ENCODE peak calls at places on chromosomes 6 and 20, in ten cellular contexts. One of them, this sample, is unnamed.

GRCh38 chr6:72218125-72218524 is 331.8 kb downstream of the RIMS1 start:
- DNase-seq in hypothalamus: no peak
- DNase-seq in GM04504: peak; percentile 8
- DNase-seq in GM03348: peak; percentile 46
- DNase-seq in stimulated activated CD8-positive, alpha-beta memory T cell treated with anti-CD3 and anti-CD28 coated beads, Interleukin-7, amount 100 ng/mL, for 24 hours: no peak
- DNase-seq in H7: peak; percentile 38
- DNase-seq in omental fat pad: no peak
- DNase-seq in posterior cingulate gyrus: peak; percentile 33
- DNase-seq in A673: peak; percentile 23
- DNase-seq in HEK293T: peak; percentile 66
- DNase-seq in this sample: peak; percentile 76

GRCh38 chr6:1122083-1122482 is 189.8 kb upstream of the FOXQ1 start:
- DNase-seq in hypothalamus: no peak
- DNase-seq in GM04504: no peak
- DNase-seq in GM03348: no peak
- DNase-seq in stimulated activated CD8-positive, alpha-beta memory T cell treated with anti-CD3 and anti-CD28 coated beads, Interleukin-7, amount 100 ng/mL, for 24 hours: no peak
- DNase-seq in H7: no peak
- DNase-seq in omental fat pad: no peak
- DNase-seq in posterior cingulate gyrus: no peak
- DNase-seq in A673: no peak
- DNase-seq in HEK293T: no peak
- DNase-seq in this sample: no peak

GRCh38 chr20:63529861-63530787 is 7.1 kb downstream of the PTK6 start:
- DNase-seq in hypothalamus: no peak
- DNase-seq in GM04504: no peak
- DNase-seq in GM03348: no peak
- DNase-seq in stimulated activated CD8-positive, alpha-beta memory T cell treated with anti-CD3 and anti-CD28 coated beads, Interleukin-7, amount 100 ng/mL, for 24 hours: no peak
- DNase-seq in H7: peak; percentile 65
- DNase-seq in omental fat pad: no peak
- DNase-seq in posterior cingulate gyrus: peak; percentile 10
- DNase-seq in A673: no peak
- DNase-seq in HEK293T: no peak
- DNase-seq in this sample: no peak

GRCh38 chr20:50129662-50130345 is 16.9 kb upstream of the UBE2V1 start:
- DNase-seq in hypothalamus: no peak
- DNase-seq in GM04504: no peak
- DNase-seq in GM03348: peak; percentile 29
- DNase-seq in stimulated activated CD8-positive, alpha-beta memory T cell treated with anti-CD3 and anti-CD28 coated beads, Interleukin-7, amount 100 ng/mL, for 24 hours: no peak
- DNase-seq in H7: peak; percentile 78
- DNase-seq in omental fat pad: no peak
- DNase-seq in posterior cingulate gyrus: no peak
- DNase-seq in A673: no peak
- DNase-seq in HEK293T: peak; percentile 46
- DNase-seq in this sample: no peak

GRCh38 chr6:129006685-129007514 is 124.0 kb downstream of the LAMA2 start:
- DNase-seq in hypothalamus: no peak
- DNase-seq in GM04504: no peak
- DNase-seq in GM03348: no peak
- DNase-seq in stimulated activated CD8-positive, alpha-beta memory T cell treated with anti-CD3 and anti-CD28 coated beads, Interleukin-7, amount 100 ng/mL, for 24 hours: no peak
- DNase-seq in H7: no peak
- DNase-seq in omental fat pad: no peak
- DNase-seq in posterior cingulate gyrus: no peak
- DNase-seq in A673: no peak
- DNase-seq in HEK293T: no peak
- DNase-seq in this sample: no peak

GRCh38 chr6:151445482-151445881 is 6.4 kb downstream of the RMND1 start:
- DNase-seq in hypothalamus: no peak
- DNase-seq in GM04504: no peak
- DNase-seq in GM03348: peak; percentile 16
- DNase-seq in stimulated activated CD8-positive, alpha-beta memory T cell treated with anti-CD3 and anti-CD28 coated beads, Interleukin-7, amount 100 ng/mL, for 24 hours: no peak
- DNase-seq in H7: no peak
- DNase-seq in omental fat pad: no peak
- DNase-seq in posterior cingulate gyrus: no peak
- DNase-seq in A673: no peak
- DNase-seq in HEK293T: no peak
- DNase-seq in this sample: no peak

GRCh38 chr6:157763129-157763893 is 59.7 kb upstream of the SNX9 start:
- DNase-seq in hypothalamus: no peak
- DNase-seq in GM04504: no peak
- DNase-seq in GM03348: peak; percentile 37
- DNase-seq in stimulated activated CD8-positive, alpha-beta memory T cell treated with anti-CD3 and anti-CD28 coated beads, Interleukin-7, amount 100 ng/mL, for 24 hours: no peak
- DNase-seq in H7: peak; percentile 91
- DNase-seq in omental fat pad: peak; percentile 68
- DNase-seq in posterior cingulate gyrus: no peak
- DNase-seq in A673: no peak
- DNase-seq in HEK293T: no peak
- DNase-seq in this sample: no peak

GRCh38 chr20:49859807-49860206 is 47.2 kb downstream of the SLC9A8 start:
- DNase-seq in hypothalamus: no peak
- DNase-seq in GM04504: no peak
- DNase-seq in GM03348: no peak
- DNase-seq in stimulated activated CD8-positive, alpha-beta memory T cell treated with anti-CD3 and anti-CD28 coated beads, Interleukin-7, amount 100 ng/mL, for 24 hours: no peak
- DNase-seq in H7: no peak
- DNase-seq in omental fat pad: no peak
- DNase-seq in posterior cingulate gyrus: no peak
- DNase-seq in A673: no peak
- DNase-seq in HEK293T: no peak
- DNase-seq in this sample: no peak

GRCh38 chr20:31933698-31934097 is 18.1 kb downstream of the PDRG1 start:
- DNase-seq in hypothalamus: no peak
- DNase-seq in GM04504: no peak
- DNase-seq in GM03348: no peak
- DNase-seq in stimulated activated CD8-positive, alpha-beta memory T cell treated with anti-CD3 and anti-CD28 coated beads, Interleukin-7, amount 100 ng/mL, for 24 hours: no peak
- DNase-seq in H7: no peak
- DNase-seq in omental fat pad: no peak
- DNase-seq in posterior cingulate gyrus: no peak
- DNase-seq in A673: no peak
- DNase-seq in HEK293T: no peak
- DNase-seq in this sample: no peak

GRCh38 chr6:75802366-75802765 is 53.3 kb downstream of the MYO6 start:
- DNase-seq in hypothalamus: no peak
- DNase-seq in GM04504: no peak
- DNase-seq in GM03348: no peak
- DNase-seq in stimulated activated CD8-positive, alpha-beta memory T cell treated with anti-CD3 and anti-CD28 coated beads, Interleukin-7, amount 100 ng/mL, for 24 hours: no peak
- DNase-seq in H7: no peak
- DNase-seq in omental fat pad: no peak
- DNase-seq in posterior cingulate gyrus: no peak
- DNase-seq in A673: no peak
- DNase-seq in HEK293T: no peak
- DNase-seq in this sample: no peak

GRCh38 chr20:32078322-32078721 is 26.3 kb downstream of the HCK start:
- DNase-seq in hypothalamus: no peak
- DNase-seq in GM04504: no peak
- DNase-seq in GM03348: no peak
- DNase-seq in stimulated activated CD8-positive, alpha-beta memory T cell treated with anti-CD3 and anti-CD28 coated beads, Interleukin-7, amount 100 ng/mL, for 24 hours: no peak
- DNase-seq in H7: no peak
- DNase-seq in omental fat pad: no peak
- DNase-seq in posterior cingulate gyrus: no peak
- DNase-seq in A673: no peak
- DNase-seq in HEK293T: no peak
- DNase-seq in this sample: no peak

GRCh38 chr6:165952514-165952913 is 215.1 kb downstream of the TBXT start:
- DNase-seq in hypothalamus: no peak
- DNase-seq in GM04504: no peak
- DNase-seq in GM03348: no peak
- DNase-seq in stimulated activated CD8-positive, alpha-beta memory T cell treated with anti-CD3 and anti-CD28 coated beads, Interleukin-7, amount 100 ng/mL, for 24 hours: no peak
- DNase-seq in H7: peak; percentile 43
- DNase-seq in omental fat pad: no peak
- DNase-seq in posterior cingulate gyrus: no peak
- DNase-seq in A673: no peak
- DNase-seq in HEK293T: no peak
- DNase-seq in this sample: no peak

GRCh38 chr6:43850314-43851203 is 80.5 kb downstream of the VEGFA start:
- DNase-seq in hypothalamus: no peak
- DNase-seq in GM04504: no peak
- DNase-seq in GM03348: no peak
- DNase-seq in stimulated activated CD8-positive, alpha-beta memory T cell treated with anti-CD3 and anti-CD28 coated beads, Interleukin-7, amount 100 ng/mL, for 24 hours: no peak
- DNase-seq in H7: no peak
- DNase-seq in omental fat pad: no peak
- DNase-seq in posterior cingulate gyrus: no peak
- DNase-seq in A673: no peak
- DNase-seq in HEK293T: no peak
- DNase-seq in this sample: no peak

GRCh38 chr20:50689864-50690263 is 1.5 kb downstream of the RIPOR3 start:
- DNase-seq in hypothalamus: no peak
- DNase-seq in GM04504: no peak
- DNase-seq in GM03348: peak; percentile 41
- DNase-seq in stimulated activated CD8-positive, alpha-beta memory T cell treated with anti-CD3 and anti-CD28 coated beads, Interleukin-7, amount 100 ng/mL, for 24 hours: no peak
- DNase-seq in H7: no peak
- DNase-seq in omental fat pad: no peak
- DNase-seq in posterior cingulate gyrus: no peak
- DNase-seq in A673: peak; percentile 82
- DNase-seq in HEK293T: no peak
- DNase-seq in this sample: no peak

GRCh38 chr6:170278743-170279094 is 12.2 kb downstream of the DLL1 start:
- DNase-seq in hypothalamus: no peak
- DNase-seq in GM04504: no peak
- DNase-seq in GM03348: no peak
- DNase-seq in stimulated activated CD8-positive, alpha-beta memory T cell treated with anti-CD3 and anti-CD28 coated beads, Interleukin-7, amount 100 ng/mL, for 24 hours: no peak
- DNase-seq in H7: no peak
- DNase-seq in omental fat pad: no peak
- DNase-seq in posterior cingulate gyrus: no peak
- DNase-seq in A673: no peak
- DNase-seq in HEK293T: no peak
- DNase-seq in this sample: no peak

GRCh38 chr20:9408422-9409300 is 105.7 kb upstream of the LAMP5 start:
- DNase-seq in hypothalamus: no peak
- DNase-seq in GM04504: peak; percentile 47
- DNase-seq in GM03348: peak; percentile 27
- DNase-seq in stimulated activated CD8-positive, alpha-beta memory T cell treated with anti-CD3 and anti-CD28 coated beads, Interleukin-7, amount 100 ng/mL, for 24 hours: no peak
- DNase-seq in H7: no peak
- DNase-seq in omental fat pad: no peak
- DNase-seq in posterior cingulate gyrus: no peak
- DNase-seq in A673: no peak
- DNase-seq in HEK293T: no peak
- DNase-seq in this sample: no peak

GRCh38 chr20:37807901-37808751 is 94.8 kb upstream of the VSTM2L start:
- DNase-seq in hypothalamus: no peak
- DNase-seq in GM04504: no peak
- DNase-seq in GM03348: no peak
- DNase-seq in stimulated activated CD8-positive, alpha-beta memory T cell treated with anti-CD3 and anti-CD28 coated beads, Interleukin-7, amount 100 ng/mL, for 24 hours: no peak
- DNase-seq in H7: no peak
- DNase-seq in omental fat pad: no peak
- DNase-seq in posterior cingulate gyrus: no peak
- DNase-seq in A673: no peak
- DNase-seq in HEK293T: no peak
- DNase-seq in this sample: no peak

GRCh38 chr20:62376112-62377063 is 9.3 kb upstream of the LAMA5 start:
- DNase-seq in hypothalamus: no peak
- DNase-seq in GM04504: no peak
- DNase-seq in GM03348: no peak
- DNase-seq in stimulated activated CD8-positive, alpha-beta memory T cell treated with anti-CD3 and anti-CD28 coated beads, Interleukin-7, amount 100 ng/mL, for 24 hours: no peak
- DNase-seq in H7: peak; percentile 97
- DNase-seq in omental fat pad: no peak
- DNase-seq in posterior cingulate gyrus: no peak
- DNase-seq in A673: no peak
- DNase-seq in HEK293T: no peak
- DNase-seq in this sample: peak; percentile 85

GRCh38 chr6:3644613-3645012 is 106.9 kb downstream of the PXDC1 start:
- DNase-seq in hypothalamus: no peak
- DNase-seq in GM04504: no peak
- DNase-seq in GM03348: no peak
- DNase-seq in stimulated activated CD8-positive, alpha-beta memory T cell treated with anti-CD3 and anti-CD28 coated beads, Interleukin-7, amount 100 ng/mL, for 24 hours: no peak
- DNase-seq in H7: no peak
- DNase-seq in omental fat pad: no peak
- DNase-seq in posterior cingulate gyrus: no peak
- DNase-seq in A673: no peak
- DNase-seq in HEK293T: no peak
- DNase-seq in this sample: no peak

GRCh38 chr6:106666290-106667021 is 37.1 kb downstream of the QRSL1 start:
- DNase-seq in hypothalamus: no peak
- DNase-seq in GM04504: no peak
- DNase-seq in GM03348: no peak
- DNase-seq in stimulated activated CD8-positive, alpha-beta memory T cell treated with anti-CD3 and anti-CD28 coated beads, Interleukin-7, amount 100 ng/mL, for 24 hours: no peak
- DNase-seq in H7: peak; percentile 61
- DNase-seq in omental fat pad: no peak
- DNase-seq in posterior cingulate gyrus: no peak
- DNase-seq in A673: no peak
- DNase-seq in HEK293T: no peak
- DNase-seq in this sample: no peak

GRCh38 chr6:123309130-123309529 is 313.1 kb downstream of the CLVS2 start:
- DNase-seq in hypothalamus: no peak
- DNase-seq in GM04504: no peak
- DNase-seq in GM03348: no peak
- DNase-seq in stimulated activated CD8-positive, alpha-beta memory T cell treated with anti-CD3 and anti-CD28 coated beads, Interleukin-7, amount 100 ng/mL, for 24 hours: no peak
- DNase-seq in H7: no peak
- DNase-seq in omental fat pad: no peak
- DNase-seq in posterior cingulate gyrus: no peak
- DNase-seq in A673: no peak
- DNase-seq in HEK293T: no peak
- DNase-seq in this sample: no peak

This sample was measured in SK-N-DZ.